ENCODE peak calls at places on chromosomes 5 and 9, in four cellular contexts. One of them, this sample, is unnamed.

GRCh38 chr5:106423109-106423897 is 1247.4 kb downstream of the EFNA5 start:
- DNase-seq in endothelial cell: no peak
- DNase-seq in non-pigmented ciliary epithelial cell: no peak
- DNase-seq in CD8-positive, alpha-beta T cell: no peak
- DNase-seq in this sample: no peak

GRCh38 chr5:30499402-30499801 is 694.1 kb upstream of the CDH6 start:
- DNase-seq in endothelial cell: no peak
- DNase-seq in non-pigmented ciliary epithelial cell: no peak
- DNase-seq in CD8-positive, alpha-beta T cell: no peak
- DNase-seq in this sample: no peak

GRCh38 chr5:142506756-142507155 is 179.1 kb downstream of the FGF1 start:
- DNase-seq in endothelial cell: no peak
- DNase-seq in non-pigmented ciliary epithelial cell: no peak
- DNase-seq in CD8-positive, alpha-beta T cell: no peak
- DNase-seq in this sample: no peak

GRCh38 chr9:32430720-32431119 is 46.3 kb downstream of the ACO1 start:
- DNase-seq in endothelial cell: no peak
- DNase-seq in non-pigmented ciliary epithelial cell: no peak
- DNase-seq in CD8-positive, alpha-beta T cell: no peak
- DNase-seq in this sample: no peak

GRCh38 chr5:99543841-99544240 is 615.0 kb upstream of the CHD1 start:
- DNase-seq in endothelial cell: no peak
- DNase-seq in non-pigmented ciliary epithelial cell: peak
- DNase-seq in CD8-positive, alpha-beta T cell: no peak
- DNase-seq in this sample: no peak

GRCh38 chr5:124104344-124104743 is 592.4 kb downstream of the CSNK1G3 start:
- DNase-seq in endothelial cell: no peak
- DNase-seq in non-pigmented ciliary epithelial cell: no peak
- DNase-seq in CD8-positive, alpha-beta T cell: no peak
- DNase-seq in this sample: no peak

GRCh38 chr5:16296946-16297345 is 117.4 kb upstream of the MARCHF11 start:
- DNase-seq in endothelial cell: no peak
- DNase-seq in non-pigmented ciliary epithelial cell: no peak
- DNase-seq in CD8-positive, alpha-beta T cell: no peak
- DNase-seq in this sample: no peak

GRCh38 chr9:89421595-89421994 is 76.3 kb downstream of the SEMA4D start:
- DNase-seq in endothelial cell: no peak
- DNase-seq in non-pigmented ciliary epithelial cell: peak
- DNase-seq in CD8-positive, alpha-beta T cell: no peak
- DNase-seq in this sample: no peak

GRCh38 chr5:134530375-134531077 is 5.1 kb downstream of the JADE2 start:
- DNase-seq in endothelial cell: no peak
- DNase-seq in non-pigmented ciliary epithelial cell: no peak
- DNase-seq in CD8-positive, alpha-beta T cell: no peak
- DNase-seq in this sample: no peak

GRCh38 chr5:110055301-110055700 is 365.6 kb downstream of the MAN2A1 start:
- DNase-seq in endothelial cell: no peak
- DNase-seq in non-pigmented ciliary epithelial cell: no peak
- DNase-seq in CD8-positive, alpha-beta T cell: no peak
- DNase-seq in this sample: no peak

GRCh38 chr5:143318270-143318669 is 85.2 kb downstream of the NR3C1 start:
- DNase-seq in endothelial cell: no peak
- DNase-seq in non-pigmented ciliary epithelial cell: no peak
- DNase-seq in CD8-positive, alpha-beta T cell: no peak
- DNase-seq in this sample: no peak

GRCh38 chr5:165620394-165620793 is 2115.0 kb downstream of the MAT2B start:
- DNase-seq in endothelial cell: no peak
- DNase-seq in non-pigmented ciliary epithelial cell: no peak
- DNase-seq in CD8-positive, alpha-beta T cell: no peak
- DNase-seq in this sample: no peak

GRCh38 chr9:35813434-35814105 is 1.3 kb downstream of the HINT2 start:
- DNase-seq in endothelial cell: no peak
- DNase-seq in non-pigmented ciliary epithelial cell: no peak
- DNase-seq in CD8-positive, alpha-beta T cell: no peak
- DNase-seq in this sample: no peak

GRCh38 chr9:127989094-127989493 is 8.3 kb upstream of the EEIG1 start:
- DNase-seq in endothelial cell: no peak
- DNase-seq in non-pigmented ciliary epithelial cell: no peak
- DNase-seq in CD8-positive, alpha-beta T cell: no peak
- DNase-seq in this sample: no peak

GRCh38 chr5:120297621-120298020 is 166.5 kb upstream of the PRR16 start:
- DNase-seq in endothelial cell: no peak
- DNase-seq in non-pigmented ciliary epithelial cell: no peak
- DNase-seq in CD8-positive, alpha-beta T cell: no peak
- DNase-seq in this sample: no peak

This sample was measured in T-helper 1 cell.